ENCODE peak calls at places on chromosomes 16 and 17, in nine cellular contexts. One of them, this sample, is unnamed.

GRCh38 chr17:11031787-11032186 is 193.9 kb upstream of the PIRT start:
- DNase-seq in breast epithelium: no peak
- DNase-seq in esophagus muscularis mucosa: no peak
- DNase-seq in stomach: no peak
- DNase-seq in HCT116: no peak
- DNase-seq in suprapubic skin: no peak
- DNase-seq in endothelial cell of umbilical vein: no peak
- DNase-seq in transverse colon: no peak
- DNase-seq in K562: peak; percentile 3
- DNase-seq in this sample: no peak

GRCh38 chr16:88703486-88704309 is 2.5 kb downstream of the RNF166 start:
- DNase-seq in stomach: peak; percentile 43
- DNase-seq in endothelial cell of umbilical vein: peak; percentile 59
- DNase-seq in suprapubic skin: no peak
- DNase-seq in K562: no peak
- DNase-seq in breast epithelium: peak; percentile 37
- DNase-seq in esophagus muscularis mucosa: no peak
- DNase-seq in HCT116: no peak
- DNase-seq in transverse colon: peak; percentile 62
- DNase-seq in this sample: no peak

GRCh38 chr16:62965831-62966230 is 929.6 kb upstream of the CDH8 start:
- DNase-seq in suprapubic skin: no peak
- DNase-seq in endothelial cell of umbilical vein: no peak
- DNase-seq in stomach: no peak
- DNase-seq in K562: no peak
- DNase-seq in transverse colon: no peak
- DNase-seq in breast epithelium: no peak
- DNase-seq in HCT116: no peak
- DNase-seq in esophagus muscularis mucosa: no peak
- DNase-seq in this sample: no peak

GRCh38 chr16:379183-379960 is 2.4 kb downstream of the PGAP6 start:
- DNase-seq in endothelial cell of umbilical vein: no peak
- DNase-seq in transverse colon: peak; percentile 84
- DNase-seq in stomach: peak; percentile 93
- DNase-seq in breast epithelium: peak; percentile 67
- DNase-seq in HCT116: no peak
- DNase-seq in esophagus muscularis mucosa: no peak
- DNase-seq in K562: no peak
- DNase-seq in suprapubic skin: no peak
- DNase-seq in this sample: peak; percentile 86

GRCh38 chr17:28173801-28174200 is 131.3 kb downstream of the NLK start:
- DNase-seq in HCT116: no peak
- DNase-seq in suprapubic skin: no peak
- DNase-seq in transverse colon: no peak
- DNase-seq in endothelial cell of umbilical vein: peak; percentile 81
- DNase-seq in stomach: no peak
- DNase-seq in K562: no peak
- DNase-seq in esophagus muscularis mucosa: no peak
- DNase-seq in breast epithelium: no peak
- DNase-seq in this sample: no peak

GRCh38 chr17:29190808-29191207 is 10.6 kb upstream of the MYO18A start:
- DNase-seq in K562: no peak
- DNase-seq in esophagus muscularis mucosa: no peak
- DNase-seq in suprapubic skin: peak; percentile 20
- DNase-seq in endothelial cell of umbilical vein: no peak
- DNase-seq in breast epithelium: no peak
- DNase-seq in transverse colon: no peak
- DNase-seq in HCT116: no peak
- DNase-seq in stomach: no peak
- DNase-seq in this sample: no peak

GRCh38 chr16:66551788-66552287 is 538 bp upstream of the CKLF start:
- DNase-seq in suprapubic skin: no peak
- DNase-seq in transverse colon: no peak
- DNase-seq in breast epithelium: no peak
- DNase-seq in HCT116: no peak
- DNase-seq in stomach: no peak
- DNase-seq in endothelial cell of umbilical vein: no peak
- DNase-seq in K562: no peak
- DNase-seq in esophagus muscularis mucosa: no peak
- DNase-seq in this sample: no peak

GRCh38 chr17:60766778-60767190 is 89.1 kb downstream of the BCAS3 start:
- DNase-seq in esophagus muscularis mucosa: no peak
- DNase-seq in K562: no peak
- DNase-seq in stomach: no peak
- DNase-seq in suprapubic skin: no peak
- DNase-seq in transverse colon: no peak
- DNase-seq in endothelial cell of umbilical vein: no peak
- DNase-seq in breast epithelium: no peak
- DNase-seq in HCT116: no peak
- DNase-seq in this sample: no peak

GRCh38 chr17:2421315-2422147 is 20.7 kb upstream of the MNT start:
- DNase-seq in HCT116: no peak
- DNase-seq in esophagus muscularis mucosa: no peak
- DNase-seq in stomach: no peak
- DNase-seq in breast epithelium: no peak
- DNase-seq in endothelial cell of umbilical vein: no peak
- DNase-seq in suprapubic skin: no peak
- DNase-seq in K562: no peak
- DNase-seq in transverse colon: no peak
- DNase-seq in this sample: no peak

GRCh38 chr16:16004314-16004749 is 54.9 kb downstream of the ABCC1 start:
- DNase-seq in HCT116: no peak
- DNase-seq in breast epithelium: no peak
- DNase-seq in endothelial cell of umbilical vein: peak; percentile 52
- DNase-seq in suprapubic skin: no peak
- DNase-seq in transverse colon: no peak
- DNase-seq in K562: no peak
- DNase-seq in esophagus muscularis mucosa: no peak
- DNase-seq in stomach: no peak
- DNase-seq in this sample: no peak

GRCh38 chr17:42438600-42439567 is 15.8 kb upstream of the CAVIN1 start:
- DNase-seq in endothelial cell of umbilical vein: peak; percentile 40
- DNase-seq in stomach: peak; percentile 46
- DNase-seq in HCT116: no peak
- DNase-seq in breast epithelium: no peak
- DNase-seq in esophagus muscularis mucosa: no peak
- DNase-seq in suprapubic skin: peak; percentile 63
- DNase-seq in K562: no peak
- DNase-seq in transverse colon: peak; percentile 56
- DNase-seq in this sample: no peak

GRCh38 chr16:87201052-87201451 is 116.1 kb downstream of the C16orf95 start:
- DNase-seq in endothelial cell of umbilical vein: peak; percentile 34
- DNase-seq in K562: no peak
- DNase-seq in suprapubic skin: no peak
- DNase-seq in esophagus muscularis mucosa: no peak
- DNase-seq in breast epithelium: no peak
- DNase-seq in stomach: no peak
- DNase-seq in transverse colon: peak; percentile 27
- DNase-seq in HCT116: no peak
- DNase-seq in this sample: no peak

GRCh38 chr16:30867747-30868146 is 26.1 kb downstream of the BCL7C start:
- DNase-seq in breast epithelium: no peak
- DNase-seq in suprapubic skin: no peak
- DNase-seq in endothelial cell of umbilical vein: no peak
- DNase-seq in stomach: no peak
- DNase-seq in transverse colon: no peak
- DNase-seq in K562: no peak
- DNase-seq in esophagus muscularis mucosa: no peak
- DNase-seq in HCT116: no peak
- DNase-seq in this sample: no peak

GRCh38 chr17:49830605-49831004 is 17.3 kb downstream of the TAC4 start:
- DNase-seq in transverse colon: no peak
- DNase-seq in breast epithelium: no peak
- DNase-seq in esophagus muscularis mucosa: no peak
- DNase-seq in stomach: no peak
- DNase-seq in HCT116: no peak
- DNase-seq in K562: no peak
- DNase-seq in suprapubic skin: no peak
- DNase-seq in endothelial cell of umbilical vein: no peak
- DNase-seq in this sample: no peak

GRCh38 chr16:65012357-65012756 is 109.5 kb downstream of the CDH11 start:
- DNase-seq in breast epithelium: no peak
- DNase-seq in esophagus muscularis mucosa: no peak
- DNase-seq in stomach: no peak
- DNase-seq in endothelial cell of umbilical vein: peak; percentile 11
- DNase-seq in HCT116: no peak
- DNase-seq in suprapubic skin: no peak
- DNase-seq in transverse colon: no peak
- DNase-seq in K562: no peak
- DNase-seq in this sample: no peak

GRCh38 chr17:83064021-83064731 is 15.2 kb upstream of the METRNL start:
- DNase-seq in stomach: peak; percentile 24
- DNase-seq in endothelial cell of umbilical vein: no peak
- DNase-seq in HCT116: no peak
- DNase-seq in breast epithelium: peak; percentile 15
- DNase-seq in K562: no peak
- DNase-seq in esophagus muscularis mucosa: no peak
- DNase-seq in suprapubic skin: peak; percentile 69
- DNase-seq in transverse colon: peak; percentile 6
- DNase-seq in this sample: no peak

GRCh38 chr17:17661834-17662233 is 19.4 kb upstream of the RAI1 start:
- DNase-seq in K562: no peak
- DNase-seq in breast epithelium: no peak
- DNase-seq in transverse colon: no peak
- DNase-seq in HCT116: no peak
- DNase-seq in stomach: no peak
- DNase-seq in endothelial cell of umbilical vein: no peak
- DNase-seq in esophagus muscularis mucosa: no peak
- DNase-seq in suprapubic skin: no peak
- DNase-seq in this sample: no peak
- TF ChIP-seq POLR2AphosphoS5 in K562: no peak
- TF ChIP-seq POLR2AphosphoS5 in breast epithelium: no peak
- TF ChIP-seq POLR2AphosphoS5 in transverse colon: no peak
- TF ChIP-seq POLR2AphosphoS5 in HCT116: no peak
- TF ChIP-seq POLR2AphosphoS5 in stomach: no peak
- TF ChIP-seq POLR2AphosphoS5 in endothelial cell of umbilical vein: no peak
- TF ChIP-seq POLR2AphosphoS5 in esophagus muscularis mucosa: no peak
- TF ChIP-seq POLR2AphosphoS5 in suprapubic skin: no peak
- TF ChIP-seq POLR2AphosphoS5 in this sample: no peak

GRCh38 chr17:79340286-79340685 is 265.7 kb downstream of the ENGASE start:
- DNase-seq in HCT116: no peak
- DNase-seq in breast epithelium: no peak
- DNase-seq in stomach: no peak
- DNase-seq in transverse colon: peak; percentile 44
- DNase-seq in endothelial cell of umbilical vein: no peak
- DNase-seq in K562: no peak
- DNase-seq in esophagus muscularis mucosa: no peak
- DNase-seq in suprapubic skin: no peak
- DNase-seq in this sample: no peak
- TF ChIP-seq POLR2A in HCT116: no peak
- TF ChIP-seq POLR2A in breast epithelium: no peak
- TF ChIP-seq POLR2A in stomach: no peak
- TF ChIP-seq POLR2A in transverse colon: no peak
- TF ChIP-seq POLR2A in endothelial cell of umbilical vein: no peak
- TF ChIP-seq POLR2A in K562: no peak
- TF ChIP-seq POLR2A in esophagus muscularis mucosa: no peak
- TF ChIP-seq POLR2A in suprapubic skin: no peak
- TF ChIP-seq POLR2A in this sample: no peak

GRCh38 chr17:71921726-71922320 is 199.0 kb upstream of the SOX9 start:
- DNase-seq in K562: no peak
- DNase-seq in esophagus muscularis mucosa: no peak
- DNase-seq in suprapubic skin: no peak
- DNase-seq in breast epithelium: no peak
- DNase-seq in transverse colon: no peak
- DNase-seq in endothelial cell of umbilical vein: no peak
- DNase-seq in stomach: no peak
- DNase-seq in HCT116: no peak
- DNase-seq in this sample: no peak
- TF ChIP-seq CTCF in K562: no peak
- TF ChIP-seq CTCF in esophagus muscularis mucosa: no peak
- TF ChIP-seq CTCF in suprapubic skin: no peak
- TF ChIP-seq CTCF in breast epithelium: no peak
- TF ChIP-seq CTCF in transverse colon: no peak
- TF ChIP-seq CTCF in endothelial cell of umbilical vein: no peak
- TF ChIP-seq CTCF in stomach: no peak
- TF ChIP-seq CTCF in HCT116: no peak
- TF ChIP-seq CTCF in this sample: no peak

GRCh38 chr17:44321246-44322120 is 3.1 kb downstream of the SLC25A39 start:
- DNase-seq in HCT116: no peak
- DNase-seq in transverse colon: no peak
- DNase-seq in esophagus muscularis mucosa: no peak
- DNase-seq in stomach: no peak
- DNase-seq in breast epithelium: no peak
- DNase-seq in K562: no peak
- DNase-seq in endothelial cell of umbilical vein: no peak
- DNase-seq in suprapubic skin: no peak
- DNase-seq in this sample: no peak

GRCh38 chr17:44315760-44316731 is 7.6 kb downstream of the RUNDC3A start:
- DNase-seq in transverse colon: no peak
- DNase-seq in endothelial cell of umbilical vein: no peak
- DNase-seq in HCT116: no peak
- DNase-seq in esophagus muscularis mucosa: no peak
- DNase-seq in breast epithelium: no peak
- DNase-seq in suprapubic skin: no peak
- DNase-seq in stomach: no peak
- DNase-seq in K562: peak; percentile 69
- DNase-seq in this sample: no peak

GRCh38 chr17:44317545-44317944 is 7.1 kb downstream of the SLC25A39 start:
- DNase-seq in stomach: no peak
- DNase-seq in K562: no peak
- DNase-seq in transverse colon: no peak
- DNase-seq in endothelial cell of umbilical vein: no peak
- DNase-seq in HCT116: no peak
- DNase-seq in esophagus muscularis mucosa: no peak
- DNase-seq in suprapubic skin: no peak
- DNase-seq in breast epithelium: no peak
- DNase-seq in this sample: no peak

GRCh38 chr17:44320066-44320465 is 4.6 kb downstream of the SLC25A39 start:
- DNase-seq in esophagus muscularis mucosa: no peak
- DNase-seq in stomach: no peak
- DNase-seq in suprapubic skin: no peak
- DNase-seq in endothelial cell of umbilical vein: no peak
- DNase-seq in transverse colon: no peak
- DNase-seq in breast epithelium: no peak
- DNase-seq in HCT116: no peak
- DNase-seq in K562: no peak
- DNase-seq in this sample: no peak

DNA sequence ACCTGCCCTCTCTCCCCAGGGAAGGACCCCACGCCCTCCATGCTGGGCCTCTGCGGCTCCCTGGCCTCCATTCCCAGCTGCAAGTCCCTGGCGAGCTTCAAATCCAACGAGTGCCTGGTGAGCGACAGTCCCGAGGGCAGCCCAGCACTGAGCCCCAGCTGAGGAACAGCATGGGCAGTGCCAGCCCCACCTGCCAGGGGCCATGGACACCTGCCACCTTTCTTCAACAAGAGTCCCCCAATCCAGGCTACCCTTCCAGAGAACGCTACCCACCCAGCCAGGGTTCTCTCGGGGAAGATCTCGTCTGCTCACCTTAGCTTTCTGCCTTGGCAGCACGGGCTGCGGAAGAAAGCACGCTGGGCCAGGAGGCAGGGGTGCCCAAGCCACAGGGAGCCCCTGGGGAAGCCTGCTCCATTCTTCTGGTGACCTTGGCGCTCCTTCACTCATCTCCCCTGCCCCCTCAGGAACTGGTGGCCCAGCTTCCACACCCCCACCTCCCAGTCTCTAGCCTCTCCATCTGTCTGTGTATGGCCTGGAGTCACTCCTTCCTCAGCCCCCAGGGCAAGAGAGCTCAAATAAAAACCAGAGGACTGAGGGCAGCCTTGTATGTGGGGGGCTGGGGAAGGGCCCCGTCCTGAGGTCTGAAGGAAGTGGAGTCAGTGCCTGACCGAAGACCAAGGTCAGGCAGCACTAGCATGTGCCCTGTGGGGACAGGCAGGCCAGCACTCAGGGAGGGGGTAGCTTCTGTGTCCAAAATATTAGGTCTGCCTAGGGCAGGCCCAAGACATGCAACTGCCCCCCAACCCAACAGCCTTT is 6.3 kb downstream of the SLC25A39 start:
- DNase-seq in esophagus muscularis mucosa: no peak
- DNase-seq in endothelial cell of umbilical vein: no peak
- DNase-seq in transverse colon: no peak
- DNase-seq in HCT116: no peak
- DNase-seq in K562: no peak
- DNase-seq in suprapubic skin: no peak
- DNase-seq in breast epithelium: no peak
- DNase-seq in stomach: no peak
- DNase-seq in this sample: no peak
- TF ChIP-seq POLR2AphosphoS5 in esophagus muscularis mucosa: no peak
- TF ChIP-seq POLR2AphosphoS5 in endothelial cell of umbilical vein: no peak
- TF ChIP-seq POLR2AphosphoS5 in transverse colon: no peak
- TF ChIP-seq POLR2AphosphoS5 in HCT116: peak; percentile 9
- TF ChIP-seq POLR2AphosphoS5 in K562: no peak
- TF ChIP-seq POLR2AphosphoS5 in suprapubic skin: no peak
- TF ChIP-seq POLR2AphosphoS5 in breast epithelium: no peak
- TF ChIP-seq POLR2AphosphoS5 in stomach: no peak
- TF ChIP-seq POLR2AphosphoS5 in this sample: no peak